ENCODE peak calls at places on chromosomes 4 and X, in seven cellular contexts. G, R, O, E, P, F and H are unnamed samples.

GRCh38 chr4:126046081-126046614 is 731.4 kb downstream of the FAT4 start:
- DNase-seq in O (no peak), E (no peak), F (no peak), G (no peak), P (no peak), R (no peak), H (no peak)

GRCh38 chr4:163448541-163449203 is 24.9 kb downstream of the TKTL2 start:
- DNase-seq in R (no peak), E (no peak), P (no peak), O (no peak), G (no peak), F (no peak), H (peak)

GRCh38 chrX:13167444-13168207 is 123.2 kb upstream of the FAM9C start:
- DNase-seq in P (no peak), G (no peak), F (no peak), R (no peak), E (no peak), O (no peak), H (no peak)

GRCh38 chr4:72587334-72587733 is 18.3 kb upstream of the ADAMTS3 start:
- DNase-seq in E (no peak), O (no peak), R (no peak), F (no peak), G (no peak), P (no peak), H (no peak)

GRCh38 chr4:125650557-125650956 is 335.8 kb downstream of the FAT4 start:
- DNase-seq in O (no peak), P (no peak), F (no peak), G (no peak), R (no peak), E (no peak), H (no peak)

GRCh38 chrX:1592863-1593201 is 1.4 kb downstream of the AKAP17A start:
- DNase-seq in E (no peak), R (no peak), F (no peak), G (no peak), O (no peak), P (peak), H (no peak)

GRCh38 chr4:48698029-48698901 is 81.8 kb downstream of the FRYL start:
- DNase-seq in O (no peak), G (peak), R (peak), E (no peak), F (peak), P (no peak), H (peak)

GRCh38 chr4:152605031-152605430 is 69.1 kb upstream of the FBXW7 start:
- DNase-seq in O (no peak), E (no peak), P (no peak), F (no peak), R (no peak), G (no peak), H (no peak)

GRCh38 chr4:74423101-74423500 is 21.8 kb upstream of the AREG start:
- DNase-seq in F (peak), R (no peak), G (peak), P (no peak), O (no peak), E (no peak), H (no peak)

GRCh38 chr4:2336659-2337058 is 74.8 kb upstream of the MXD4 start:
- DNase-seq in O (no peak), R (no peak), E (no peak), G (no peak), F (no peak), P (no peak), H (no peak)

GRCh38 chr4:153798436-153798835 is 9.6 kb upstream of the SFRP2 start:
- DNase-seq in O (no peak), P (no peak), E (no peak), F (no peak), G (no peak), R (no peak), H (no peak)

GRCh38 chr4:154491731-154492249 is at the start of gene DCHS2:
- DNase-seq in P (no peak), G (peak), F (no peak), E (peak), R (no peak), O (no peak), H (no peak)

GRCh38 chr4:169620846-169621228 is 459 bp downstream of the CLCN3 start:
- DNase-seq in G (peak), P (no peak), R (no peak), E (no peak), O (no peak), F (no peak), H (peak)

GRCh38 chr4:130257271-130257670 is 1161.3 kb downstream of the C4orf33 start:
- DNase-seq in O (no peak), F (no peak), E (no peak), G (no peak), R (no peak), P (no peak), H (peak)

GRCh38 chrX:16444353-16444752 is 205.6 kb upstream of the S100G start:
- DNase-seq in F (peak), E (no peak), R (no peak), O (peak), G (no peak), P (no peak), H (no peak)

GRCh38 chr4:15427715-15428114 is at the start of gene C1QTNF7:
- DNase-seq in G (no peak), F (no peak), R (no peak), P (no peak), E (no peak), O (no peak), H (no peak)

GRCh38 chr4:74202062-74202586 is 44.2 kb downstream of the MTHFD2L start:
- DNase-seq in P (no peak), G (peak), O (no peak), R (no peak), E (peak), F (no peak), H (no peak)

GRCh38 chr4:120066182-120066524 is 495 bp downstream of the MAD2L1 start:
- DNase-seq in E (no peak), P (no peak), F (no peak), G (peak), O (no peak), R (no peak), H (peak)

GRCh38 chrX:3548743-3549441 is 164.6 kb downstream of the PRKX start:
- DNase-seq in E (peak), G (peak), F (peak), P (no peak), O (peak), R (peak), H (peak)

GRCh38 chrX:15202458-15203177 is 67.3 kb downstream of the ASB9 start:
- DNase-seq in P (no peak), E (no peak), G (no peak), F (no peak), R (no peak), O (peak), H (no peak)

GRCh38 chr4:79472693-79473552 is 64.9 kb upstream of the GK2 start:
- DNase-seq in E (no peak), P (no peak), F (no peak), G (no peak), R (no peak), O (no peak), H (no peak)

GRCh38 chr4:93127489-93127888 is 701.1 kb upstream of the ATOH1 start:
- DNase-seq in P (no peak), R (no peak), F (no peak), O (no peak), E (no peak), G (no peak), H (no peak)

GRCh38 chr4:140152760-140153418 is 1.1 kb downstream of the MAML3 start:
- DNase-seq in E (peak), O (peak), P (peak), F (no peak), R (no peak), G (peak), H (peak)

GRCh38 chrX:110167952-110168451 is 149.9 kb downstream of the AMMECR1 start:
- DNase-seq in E (no peak), G (no peak), R (no peak), P (peak), F (no peak), O (no peak), H (peak)

GRCh38 chrX:130393451-130394074 is 8.1 kb upstream of the GPR119 start:
- DNase-seq in G (peak), F (no peak), R (no peak), P (no peak), E (peak), O (peak), H (peak)

GRCh38 chr4:149234798-149235197 is 580.8 kb downstream of the IQCM start:
- DNase-seq in F (no peak), G (no peak), R (no peak), E (no peak), P (no peak), O (no peak), H (no peak)

GRCh38 chr4:6111354-6111930 is 88.9 kb downstream of the JAKMIP1 start:
- DNase-seq in E (no peak), R (no peak), G (no peak), O (no peak), F (no peak), P (no peak), H (no peak)

GRCh38 chr4:77579406-77580076 is 26.1 kb upstream of the CXCL13 start:
- DNase-seq in G (peak), F (peak), P (no peak), R (no peak), O (peak), E (no peak), H (peak)

GRCh38 chr4:122195718-122196117 is 43.6 kb downstream of the BLTP1 start:
- DNase-seq in G (no peak), R (no peak), F (no peak), E (no peak), O (no peak), P (no peak), H (no peak)